ENCODE peak calls at places on chromosomes 2 and 18, in six cellular contexts. F, C, K, Q, I and Z are unnamed samples.

GRCh38 chr2:239454507-239454906 is 53.7 kb upstream of the HDAC4 start:
- DNase-seq in I (no peak), C (no peak), Q (no peak), F (no peak), K (no peak), Z (no peak)

GRCh38 chr2:25567406-25567805 is 106.0 kb downstream of the DTNB start:
- DNase-seq in Q (no peak), I (peak; percentile 14), K (peak; percentile 35), C (no peak), F (no peak), Z (no peak)

GRCh38 chr2:113282747-113283533 is 4.2 kb upstream of the PAX8 start:
- DNase-seq in K (peak; percentile 99), I (peak; percentile 46), Q (peak; percentile 54), F (peak; percentile 70), C (no peak), Z (peak; percentile 88)

GRCh38 chr18:44761812-44762211 is 81.1 kb downstream of the SETBP1 start:
- DNase-seq in K (no peak), I (no peak), Q (peak; percentile 37), C (no peak), F (peak; percentile 79), Z (no peak)

GRCh38 chr2:45728458-45728942 is 77.0 kb downstream of the PRKCE start:
- DNase-seq in C (no peak), K (no peak), I (no peak), Q (no peak), F (no peak), Z (no peak)

GRCh38 chr2:159635006-159635746 is 18.8 kb upstream of the BAZ2B start:
- DNase-seq in C (no peak), K (no peak), Q (no peak), I (no peak), F (no peak), Z (no peak)

GRCh38 chr2:231614559-231615057 is 21.9 kb downstream of the TEX44 start:
- DNase-seq in F (peak; percentile 32), I (no peak), K (no peak), C (no peak), Q (no peak), Z (no peak)

GRCh38 chr2:65863713-65864112 is 431.3 kb upstream of the SPRED2 start:
- DNase-seq in Q (no peak), K (no peak), I (no peak), F (no peak), C (no peak), Z (no peak)

GRCh38 chr2:32802877-32803276 is 143.9 kb upstream of the LTBP1 start:
- DNase-seq in Q (no peak), F (no peak), K (no peak), C (no peak), I (no peak), Z (no peak)

GRCh38 chr18:44637210-44638051 is 43.3 kb upstream of the SETBP1 start:
- DNase-seq in F (no peak), Q (no peak), I (no peak), K (peak; percentile 93), C (no peak), Z (peak; percentile 35)

GRCh38 chr2:144711546-144712276 is 191.8 kb upstream of the ZEB2 start:
- DNase-seq in Q (no peak), K (no peak), C (no peak), F (no peak), I (no peak), Z (no peak)

GRCh38 chr2:133959066-133959465 is 294.8 kb upstream of the MGAT5 start:
- DNase-seq in Q (no peak), I (no peak), K (no peak), C (no peak), F (no peak), Z (no peak)

GRCh38 chr2:233711312-233712008 is 1.2 kb upstream of the UGT1A5 start:
- DNase-seq in I (peak; percentile 30), K (peak; percentile 77), C (no peak), F (peak; percentile 72), Q (peak; percentile 89), Z (no peak)

GRCh38 chr2:177554365-177554764 is 161.8 kb downstream of the AGPS start:
- DNase-seq in C (no peak), K (no peak), F (no peak), I (no peak), Q (no peak), Z (no peak)

GRCh38 chr2:172208881-172209325 is 106.2 kb upstream of the DLX2 start:
- DNase-seq in C (no peak), K (peak; percentile 52), F (no peak), Q (no peak), I (peak; percentile 92), Z (no peak)

GRCh38 chr2:191049728-191050639 is 36.0 kb upstream of the STAT1 start:
- DNase-seq in C (no peak), Q (no peak), I (peak; percentile 67), F (no peak), K (peak; percentile 51), Z (peak; percentile 65)

GRCh38 chr2:101251844-101252407 is 760 bp upstream of the CNOT11 start:
- DNase-seq in F (peak; percentile 67), K (peak; percentile 71), I (no peak), C (peak; percentile 37), Q (peak; percentile 61), Z (no peak)

GRCh38 chr2:217804786-217805678 is 197.8 kb downstream of the TNS1 start:
- DNase-seq in K (no peak), C (no peak), I (no peak), F (no peak), Q (no peak), Z (no peak)

GRCh38 chr18:58013241-58014211 is 30.5 kb upstream of the NEDD4L start:
- DNase-seq in I (no peak), C (no peak), Q (no peak), F (peak; percentile 26), K (peak; percentile 51), Z (no peak)

GRCh38 chr2:126776255-126776654 is 120.3 kb downstream of the GYPC start:
- DNase-seq in I (no peak), Q (no peak), C (no peak), F (no peak), K (no peak), Z (no peak)

GRCh38 chr2:1367584-1367983 is 45.7 kb upstream of the TPO start:
- DNase-seq in Q (no peak), C (no peak), I (no peak), F (no peak), K (no peak), Z (no peak)

GRCh38 chr2:118309201-118310015 is 221.1 kb downstream of the INSIG2 start:
- DNase-seq in C (no peak), Q (no peak), F (no peak), I (no peak), K (no peak), Z (no peak)

GRCh38 chr2:172735646-172736418 is at the start of gene RAPGEF4:
- DNase-seq in I (no peak), C (no peak), Q (no peak), F (no peak), K (no peak), Z (no peak)

GRCh38 chr2:203898697-203899096 is 31.1 kb downstream of the CTLA4 start:
- DNase-seq in F (no peak), C (no peak), K (no peak), Q (no peak), I (no peak), Z (no peak)

GRCh38 chr2:222504714-222505113 is 80.4 kb downstream of the SGPP2 start:
- DNase-seq in Q (no peak), K (no peak), C (no peak), I (no peak), F (no peak), Z (no peak)

GRCh38 chr18:22946841-22947240 is 13.7 kb downstream of the RBBP8 start:
- DNase-seq in C (no peak), I (no peak), Q (no peak), F (no peak), K (no peak), Z (no peak)

GRCh38 chr2:188414869-188415753 is 123.4 kb downstream of the GULP1 start:
- DNase-seq in K (peak; percentile 6), F (no peak), I (no peak), Q (no peak), C (no peak), Z (no peak)

GRCh38 chr2:10864888-10865551 is 46.7 kb upstream of the KCNF1 start:
- DNase-seq in C (no peak), F (no peak), K (no peak), Q (no peak), I (no peak), Z (no peak)

GRCh38 chr2:181900007-181900651 is 8.6 kb downstream of the ITPRID2 start:
- DNase-seq in K (no peak), C (no peak), F (no peak), I (no peak), Q (no peak), Z (no peak)

GRCh38 chr2:224111576-224111975 is 72.5 kb upstream of the SERPINE2 start:
- DNase-seq in I (peak; percentile 66), C (no peak), F (no peak), K (peak; percentile 87), Q (no peak), Z (no peak)

GRCh38 chr2:215680605-215681598 is 245.0 kb upstream of the FN1 start:
- DNase-seq in F (no peak), K (peak; percentile 98), C (no peak), Q (no peak), I (no peak), Z (no peak)

GRCh38 chr2:241702405-241703127 is 727 bp downstream of the ING5 start:
- DNase-seq in I (peak; percentile 61), F (peak; percentile 86), C (peak; percentile 11), Q (peak; percentile 89), K (peak; percentile 91), Z (no peak)

GRCh38 chr2:83817511-83817910 is 641.6 kb downstream of the SUCLG1 start:
- DNase-seq in K (peak; percentile 6), C (no peak), I (no peak), Q (no peak), F (no peak), Z (no peak)

GRCh38 chr2:171957061-171957460 is 34.8 kb downstream of the HAT1 start:
- DNase-seq in I (no peak), C (no peak), K (peak; percentile 16), Q (peak; percentile 7), F (no peak), Z (no peak)

GRCh38 chr18:35355140-35355618 is 11.0 kb upstream of the ZNF24 start:
- DNase-seq in F (peak; percentile 66), I (no peak), C (peak; percentile 35), K (peak; percentile 77), Q (peak; percentile 60), Z (no peak)